ENCODE peak calls at places on chromosomes 6 and 20, in four cellular contexts. R, W, F and C are unnamed samples.

GRCh38 chr6:17156112-17156921 is 54.5 kb downstream of the STMND1 start:
- ATAC-seq in W (peak; percentile 42), R (peak; percentile 60), F (no peak), C (peak; percentile 67)

GRCh38 chr6:161453558-161453957 is 179.7 kb upstream of the AGPAT4 start:
- ATAC-seq in F (no peak), W (no peak), R (no peak), C (no peak)

GRCh38 chr6:53347250-53347920 is 1.4 kb downstream of the ELOVL5 start:
- ATAC-seq in F (no peak), W (no peak), R (peak; percentile 33), C (no peak)

GRCh38 chr6:35425284-35425683 is 26.9 kb upstream of the FANCE start:
- ATAC-seq in R (no peak), F (no peak), W (no peak), C (no peak)

GRCh38 chr6:47103931-47104330 is 61.8 kb upstream of the ADGRF1 start:
- ATAC-seq in R (peak; percentile 26), F (no peak), W (peak; percentile 31), C (peak; percentile 51)

GRCh38 chr6:15266423-15266996 is 20.6 kb downstream of the JARID2 start:
- ATAC-seq in R (peak; percentile 81), F (no peak), W (no peak), C (no peak)

GRCh38 chr6:2225422-2226392 is 19.7 kb downstream of the GMDS start:
- ATAC-seq in F (no peak), W (no peak), R (peak; percentile 74), C (no peak)

GRCh38 chr6:131685266-131685780 is 15.9 kb downstream of the OR2A4 start:
- ATAC-seq in W (no peak), F (no peak), R (no peak), C (no peak)

GRCh38 chr6:1629316-1629715 is 19.6 kb downstream of the FOXC1 start:
- ATAC-seq in W (no peak), F (no peak), R (no peak), C (no peak)

GRCh38 chr6:105226598-105227291 is 46.9 kb upstream of the POPDC3 start:
- ATAC-seq in R (no peak), F (no peak), W (no peak), C (no peak)

GRCh38 chr6:85936916-85937315 is 294.2 kb upstream of the SYNCRIP start:
- ATAC-seq in W (no peak), R (no peak), F (no peak), C (no peak)

GRCh38 chr20:34249291-34249690 is 8.1 kb downstream of the ASIP start:
- ATAC-seq in R (peak; percentile 31), F (no peak), W (no peak), C (no peak)

GRCh38 chr6:44704240-44705150 is 317.0 kb downstream of the CDC5L start:
- ATAC-seq in F (no peak), W (no peak), R (no peak), C (no peak)

GRCh38 chr6:125231133-125231532 is 70.6 kb downstream of the HDDC2 start:
- ATAC-seq in W (no peak), F (no peak), R (no peak), C (no peak)

GRCh38 chr6:143964667-143965066 is 43.4 kb downstream of the PLAGL1 start:
- ATAC-seq in W (no peak), F (no peak), R (no peak), C (no peak)

GRCh38 chr6:136541395-136541794 is 8.8 kb downstream of the MAP7 start:
- ATAC-seq in W (no peak), R (no peak), F (no peak), C (no peak)

GRCh38 chr6:31889331-31889972 is 8.0 kb downstream of the EHMT2 start:
- ATAC-seq in R (no peak), F (no peak), W (no peak), C (no peak)

GRCh38 chr6:24907959-24908358 is 27.8 kb downstream of the RIPOR2 start:
- ATAC-seq in R (no peak), F (no peak), W (no peak), C (no peak)
- H3K27ac ChIP-seq in R (no peak overlapping the region), F (no peak overlapping the region), W (peak overlapping the region; percentile 75), C (no peak overlapping the region)

GRCh38 chr6:6686176-6686575 is 97.7 kb downstream of the LY86 start:
- ATAC-seq in R (no peak), W (no peak), F (no peak), C (no peak)

GRCh38 chr6:6685249-6685667 is 96.7 kb downstream of the LY86 start:
- ATAC-seq in R (no peak), F (no peak), W (no peak), C (no peak)

GRCh38 chr6:6688951-6689350 is 100.4 kb downstream of the LY86 start:
- ATAC-seq in R (no peak), F (no peak), W (no peak), C (no peak)

GRCh38 chr6:6688283-6688682 is 99.8 kb downstream of the LY86 start:
- ATAC-seq in W (no peak), F (no peak), R (peak; percentile 42), C (no peak)

DNA sequence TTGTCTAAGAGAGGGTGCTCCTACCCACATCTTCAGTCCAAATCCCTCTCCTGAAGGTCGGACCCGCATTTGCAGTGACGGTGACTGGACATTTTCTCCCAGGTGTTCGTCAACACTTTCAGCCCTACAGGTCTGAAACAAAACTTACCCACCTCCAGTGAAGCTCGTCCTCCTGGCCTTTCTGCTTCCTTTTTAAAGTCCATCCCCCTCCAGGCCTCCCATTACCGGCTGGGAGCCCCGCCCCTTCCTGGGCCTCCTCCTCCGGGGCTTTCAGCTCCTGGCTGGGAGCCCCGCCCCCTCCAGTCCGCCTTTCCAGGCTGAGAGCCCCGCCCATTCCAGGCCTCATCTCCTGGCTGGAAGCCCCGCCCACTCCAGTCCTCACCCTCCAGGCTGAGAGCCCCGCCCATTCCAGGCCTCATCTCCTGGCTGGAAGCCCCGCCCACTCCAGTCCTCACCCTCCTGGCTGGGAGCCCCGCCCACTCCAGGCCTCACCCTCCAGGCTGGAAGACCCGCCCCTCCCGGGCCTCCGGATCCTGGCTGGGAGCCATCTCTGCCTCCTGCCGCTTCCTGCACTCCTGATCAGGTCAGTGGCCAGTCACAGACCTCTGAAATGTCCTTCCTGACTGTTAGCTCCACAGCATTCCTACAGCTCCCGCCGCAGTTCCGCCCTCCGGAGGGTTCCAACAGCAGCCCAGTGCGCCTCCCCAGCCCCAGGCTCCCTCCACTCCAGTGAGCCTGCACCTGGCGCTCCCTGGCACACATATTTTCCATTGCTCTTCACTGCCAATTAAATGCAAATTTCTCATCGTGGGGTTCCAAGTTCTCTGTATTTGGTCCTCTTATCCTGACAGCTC is 98.5 kb downstream of the LY86 start:
- ATAC-seq in F (peak; percentile 95), R (peak; percentile 91), W (peak; percentile 91), C (peak; percentile 82)
- TF ChIP-seq POLR2A in F (no peak), R (peak; percentile 73), W (no peak), C (no peak)

GRCh38 chr20:25624500-25624939 is 706 bp upstream of the NANP start:
- ATAC-seq in F (no peak), R (no peak), W (no peak), C (no peak)

GRCh38 chr20:25623225-25623735 is 534 bp downstream of the NANP start:
- ATAC-seq in F (peak; percentile 48), R (peak; percentile 56), W (peak; percentile 27), C (peak; percentile 14)

GRCh38 chr20:25622049-25622448 is 1.8 kb downstream of the NANP start:
- ATAC-seq in R (no peak), W (no peak), F (no peak), C (no peak)

GRCh38 chr20:25622450-25623224 is 1.2 kb downstream of the NANP start:
- ATAC-seq in F (no peak), W (no peak), R (no peak), C (no peak)

DNA sequence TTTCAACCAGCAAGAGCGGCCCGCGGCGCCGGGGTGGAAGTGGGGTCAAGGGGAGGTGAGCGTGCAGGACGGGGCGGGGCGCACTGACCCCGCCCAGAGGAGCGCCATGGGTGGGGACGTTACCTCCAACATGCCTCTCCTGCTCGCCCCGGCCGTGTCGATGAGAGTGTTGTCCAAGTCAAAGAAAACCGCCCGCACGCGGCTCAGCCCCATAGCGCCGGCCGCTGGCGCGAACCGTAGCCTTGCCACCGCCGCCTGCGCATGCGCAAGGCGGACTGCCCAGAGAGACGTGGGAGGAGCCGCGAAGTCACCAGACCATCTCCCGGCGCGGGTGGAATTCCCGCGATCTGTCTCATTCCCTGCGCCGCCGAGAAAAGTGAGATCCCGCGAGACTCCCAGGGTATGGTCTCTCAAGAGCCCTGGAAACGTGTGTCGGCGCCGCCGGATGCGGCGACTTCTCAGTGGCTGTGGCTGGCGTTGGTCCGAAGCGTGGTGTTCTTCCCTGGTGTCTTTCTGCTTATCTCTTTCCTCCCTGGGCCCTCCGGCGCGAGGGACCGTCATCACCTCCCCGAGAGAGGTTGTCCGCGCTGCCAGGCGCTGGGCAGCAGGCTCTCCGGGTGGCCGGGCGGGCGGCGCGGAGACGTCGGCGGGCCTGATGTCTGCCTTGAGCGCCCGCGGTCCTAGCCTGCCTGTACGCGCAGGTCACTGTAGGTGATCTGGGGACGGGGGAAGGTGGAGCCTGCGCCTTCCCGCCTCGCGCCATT is at the start of gene NANP:
- ATAC-seq in F (peak; percentile 95), R (peak; percentile 93), W (peak; percentile 95), C (peak; percentile 97)
- H3K27ac ChIP-seq in F (peak within 1 kb of the TSS; percentile 94), R (peak within 1 kb of the TSS; percentile 92), W (peak within 1 kb of the TSS; percentile 86), C (peak within 1 kb of the TSS; percentile 87)

GRCh38 chr6:39177130-39177529 is 52.1 kb downstream of the KCNK5 start:
- ATAC-seq in W (no peak), R (no peak), F (no peak), C (no peak)
- TF ChIP-seq POLR2A in W (no peak), R (no peak), F (no peak), C (no peak)

DNA sequence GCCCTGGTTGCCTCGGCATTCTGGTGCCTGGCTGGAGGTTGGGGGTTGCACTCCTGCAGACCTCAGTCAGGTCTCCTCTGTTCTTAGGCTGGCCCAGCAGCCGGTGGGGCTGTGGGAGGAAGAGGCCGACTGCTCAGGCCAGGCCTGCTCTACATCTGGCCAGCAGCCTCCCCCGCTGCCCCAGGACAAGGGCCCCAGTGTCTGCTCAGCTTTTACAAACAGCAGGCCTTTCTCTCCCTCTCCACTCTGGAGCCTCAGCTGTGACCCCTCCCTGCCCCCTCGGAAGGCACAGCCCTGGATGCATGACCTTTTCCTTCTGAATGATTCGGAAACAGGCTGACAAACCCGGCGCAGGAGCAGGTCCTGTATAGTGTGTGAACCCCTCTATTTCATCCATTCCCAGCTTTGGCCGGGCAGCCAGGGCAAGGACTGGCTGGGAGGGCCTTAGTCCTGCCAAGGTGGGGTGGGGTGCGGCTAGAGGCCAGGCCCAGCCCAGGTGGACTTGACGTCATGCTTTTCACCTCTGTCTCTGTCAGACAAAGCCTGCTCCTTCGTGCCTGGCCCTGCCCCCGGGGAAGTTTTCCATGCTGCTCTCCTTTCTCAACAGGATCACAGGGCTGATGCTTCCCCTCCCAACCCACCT is 10.2 kb upstream of the ITPR3 start:
- ATAC-seq in W (no peak), R (no peak), F (no peak), C (no peak)
- H3K27ac ChIP-seq in W (peak overlapping the region; percentile 73), R (no peak overlapping the region), F (no peak overlapping the region), C (peak overlapping the region; percentile 67)

DNA sequence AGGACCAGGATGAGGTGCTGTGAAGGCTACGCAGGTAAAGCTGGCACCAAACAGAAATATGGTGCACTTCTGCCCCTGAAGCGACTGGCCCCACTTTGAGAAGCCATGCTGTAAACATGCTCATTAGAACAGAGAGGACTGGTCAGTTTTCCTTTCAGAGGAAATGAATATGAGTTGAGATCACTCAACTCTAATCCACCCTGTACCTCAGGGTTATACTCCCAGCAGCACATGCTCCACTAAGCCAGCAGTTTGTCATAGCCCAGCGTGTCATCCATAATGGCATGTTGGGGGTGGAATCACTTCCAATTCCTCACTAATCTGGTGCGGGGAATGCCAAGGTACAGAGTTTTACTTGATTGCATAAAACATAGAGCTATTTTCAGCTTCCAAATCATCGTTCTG is 98.1 kb downstream of the HIVEP2 start:
- ATAC-seq in F (peak; percentile 38), R (no peak), W (peak; percentile 65), C (peak; percentile 73)
- TF ChIP-seq POLR2A in F (no peak), R (peak; percentile 15), W (no peak), C (no peak)

GRCh38 chr20:25676164-25676809 is 20.4 kb downstream of the ZNF337 start:
- ATAC-seq in W (no peak), F (peak; percentile 49), R (no peak), C (no peak)
- H3K27ac ChIP-seq in W (no peak overlapping the region), F (no peak overlapping the region), R (no peak overlapping the region), C (no peak overlapping the region)